ENCODE peak calls at places on chromosomes 1 and 21, in four cellular contexts. F, M, Q and U are unnamed samples.

GRCh38 chr1:12658531-12659453 is 14.9 kb downstream of the AADACL4 start:
- DNase-seq in F (peak; percentile 65), M (peak; percentile 86), Q (peak; percentile 86), U (peak; percentile 68)

GRCh38 chr21:42531771-42532170 is 18.1 kb downstream of the SLC37A1 start:
- DNase-seq in F (no peak), M (no peak), Q (no peak), U (no peak)

GRCh38 chr1:167489581-167490340 is 28.6 kb downstream of the CD247 start:
- DNase-seq in F (peak; percentile 85), M (no peak), Q (no peak), U (peak; percentile 84)

GRCh38 chr1:205375816-205376545 is 19.3 kb upstream of the KLHDC8A start:
- DNase-seq in F (no peak), M (peak; percentile 77), Q (peak; percentile 53), U (no peak)

GRCh38 chr1:229869687-229870086 is 197.4 kb upstream of the GALNT2 start:
- DNase-seq in F (no peak), M (no peak), Q (no peak), U (no peak)

GRCh38 chr1:1171551-1172340 is 1.9 kb upstream of the TTLL10 start:
- DNase-seq in F (no peak), M (peak; percentile 33), Q (no peak), U (peak; percentile 20)

GRCh38 chr1:89547563-89548485 is 23.2 kb downstream of the LRRC8B start:
- DNase-seq in F (no peak), M (no peak), Q (peak; percentile 85), U (no peak)

GRCh38 chr1:76075188-76075489 is 593 bp downstream of the ST6GALNAC3 start:
- DNase-seq in F (no peak), M (no peak), Q (no peak), U (no peak)

GRCh38 chr1:17046043-17046657 is 7.7 kb downstream of the SDHB start:
- DNase-seq in F (no peak), M (peak; percentile 50), Q (peak; percentile 82), U (peak; percentile 24)

GRCh38 chr1:13965770-13966398 is 265.9 kb downstream of the PRDM2 start:
- DNase-seq in F (no peak), M (peak; percentile 57), Q (peak; percentile 69), U (no peak)

GRCh38 chr1:26045712-26046312 is at the start of gene SLC30A2:
- DNase-seq in F (no peak), M (peak; percentile 64), Q (no peak), U (no peak)

GRCh38 chr21:26164311-26164710 is 6.3 kb downstream of the APP start:
- DNase-seq in F (no peak), M (no peak), Q (no peak), U (no peak)

GRCh38 chr1:239361403-239361802 is 25.0 kb upstream of the CHRM3 start:
- DNase-seq in F (no peak), M (no peak), Q (no peak), U (no peak)

GRCh38 chr1:213266983-213267772 is 216.1 kb downstream of the RPS6KC1 start:
- DNase-seq in F (no peak), M (no peak), Q (no peak), U (no peak)

GRCh38 chr1:27180037-27180436 is 25.1 kb upstream of the SLC9A1 start:
- DNase-seq in F (no peak), M (no peak), Q (no peak), U (no peak)

GRCh38 chr1:229363723-229364122 is 20.9 kb upstream of the CCSAP start:
- DNase-seq in F (no peak), M (no peak), Q (peak; percentile 20), U (no peak)

GRCh38 chr1:30929135-30929889 is 20.8 kb upstream of the SDC3 start:
- DNase-seq in F (no peak), M (peak; percentile 75), Q (peak; percentile 65), U (peak; percentile 59)

GRCh38 chr1:173438655-173439054 is 38.5 kb upstream of the PRDX6 start:
- DNase-seq in F (no peak), M (no peak), Q (no peak), U (no peak)

GRCh38 chr1:66733348-66734017 is 18.8 kb upstream of the DYNLT5 start:
- DNase-seq in F (no peak), M (peak; percentile 27), Q (peak; percentile 56), U (no peak)

GRCh38 chr1:110440877-110441276 is 10.1 kb upstream of the PROK1 start:
- DNase-seq in F (no peak), M (no peak), Q (peak; percentile 62), U (no peak)

GRCh38 chr1:92990828-92991227 is 29.6 kb upstream of the DIPK1A start:
- DNase-seq in F (peak; percentile 49), M (no peak), Q (no peak), U (peak; percentile 13)

GRCh38 chr1:56584910-56585528 is 5.7 kb upstream of the PLPP3 start:
- DNase-seq in F (no peak), M (peak; percentile 35), Q (peak; percentile 82), U (peak; percentile 4)

GRCh38 chr21:45471229-45472052 is 66.5 kb downstream of the COL18A1 start:
- DNase-seq in F (no peak), M (no peak), Q (peak; percentile 92), U (no peak)

GRCh38 chr1:208423522-208423921 is 179.3 kb upstream of the PLXNA2 start:
- DNase-seq in F (no peak), M (no peak), Q (no peak), U (no peak)

GRCh38 chr1:160742428-160743127 is 3.5 kb downstream of the SLAMF7 start:
- DNase-seq in F (no peak), M (no peak), Q (no peak), U (peak; percentile 40)